ENCODE peak calls at places on chromosomes 16 and 17, in four cellular contexts. Q is K562, S is GM12891, U is GM12878. J is an unnamed sample.

GRCh38 chr17:49815761-49816281 is 27.3 kb downstream of the KAT7 start:
- DNase-seq in S (no peak), U (no peak), Q (no peak), J (no peak)

GRCh38 chr16:83842755-83843507 is 35.2 kb downstream of the HSBP1 start:
- DNase-seq in S (no peak), U (no peak), Q (no peak), J (peak; percentile 67)

GRCh38 chr16:4386452-4386813 is 14.8 kb downstream of the VASN start:
- DNase-seq in U (no peak), S (no peak), Q (no peak), J (no peak)

GRCh38 chr16:491225-491919 is 36.1 kb upstream of the CAPN15 start:
- DNase-seq in U (no peak), Q (peak; percentile 45), S (no peak), J (no peak)

GRCh38 chr16:68382296-68382718 is 66.0 kb downstream of the SMPD3 start:
- DNase-seq in Q (no peak), S (peak; percentile 65), U (no peak), J (no peak)

GRCh38 chr17:17269926-17270773 is 10.9 kb downstream of the COPS3 start:
- DNase-seq in S (no peak), Q (no peak), U (no peak), J (no peak)

GRCh38 chr16:6018848-6019489 is 921.4 kb upstream of the EEF2KMT start:
- DNase-seq in S (no peak), Q (no peak), U (no peak), J (no peak)

GRCh38 chr16:4116328-4117249 is at the start of gene ADCY9:
- DNase-seq in U (no peak), S (peak; percentile 87), Q (peak; percentile 82), J (peak; percentile 57)

GRCh38 chr17:77844681-77845080 is 113.8 kb upstream of the TNRC6C start:
- DNase-seq in S (no peak), Q (no peak), U (no peak), J (no peak)

GRCh38 chr17:50033316-50033715 is 22.6 kb upstream of the ITGA3 start:
- DNase-seq in Q (no peak), S (no peak), U (no peak), J (no peak)

GRCh38 chr17:37098910-37099664 is 150.3 kb downstream of the AATF start:
- DNase-seq in S (no peak), U (no peak), Q (no peak), J (no peak)

GRCh38 chr17:76844846-76845245 is 23.4 kb upstream of the MGAT5B start:
- DNase-seq in U (no peak), S (no peak), Q (no peak), J (no peak)

GRCh38 chr16:69329369-69330285 is 761 bp downstream of the PDF start:
- DNase-seq in Q (peak; percentile 46), S (peak; percentile 68), U (no peak), J (no peak)

GRCh38 chr17:74585711-74586110 is 6.4 kb downstream of the CD300LD start:
- DNase-seq in S (no peak), Q (no peak), U (no peak), J (no peak)

GRCh38 chr16:180101-180920 is at the start of gene HBQ1:
- DNase-seq in S (peak; percentile 64), U (no peak), Q (peak; percentile 85), J (no peak)

GRCh38 chr17:17682737-17683675 is 1.7 kb downstream of the RAI1 start:
- DNase-seq in U (no peak), Q (peak; percentile 73), S (no peak), J (no peak)

GRCh38 chr17:77662796-77663195 is 295.7 kb upstream of the TNRC6C start:
- DNase-seq in S (no peak), U (no peak), Q (no peak), J (no peak)

GRCh38 chr17:61431594-61432311 is 20.5 kb upstream of the TBX4 start:
- DNase-seq in S (no peak), U (no peak), Q (no peak), J (no peak)

GRCh38 chr17:22694362-22695227 is 1002.3 kb downstream of the KCNJ18 start:
- DNase-seq in S (no peak), Q (peak; percentile 56), U (no peak), J (no peak)

GRCh38 chr17:31900877-31901276 is 631 bp downstream of the UTP6 start:
- DNase-seq in S (no peak), U (no peak), Q (peak; percentile 46), J (no peak)

GRCh38 chr17:29102741-29103181 is 59.8 kb downstream of the PIPOX start:
- DNase-seq in U (no peak), Q (no peak), S (no peak), J (no peak)

GRCh38 chr17:7478276-7479138 is 924 bp downstream of the ZBTB4 start:
- DNase-seq in S (peak; percentile 70), U (no peak), Q (peak; percentile 54), J (no peak)

GRCh38 chr17:77476920-77477805 is 336.4 kb downstream of the SEC14L1 start:
- DNase-seq in U (no peak), Q (no peak), S (no peak), J (no peak)

GRCh38 chr17:78117027-78117981 is 11.3 kb downstream of the TMC6 start:
- DNase-seq in Q (peak; percentile 21), S (no peak), U (no peak), J (no peak)

GRCh38 chr16:69563605-69564580 is 1.9 kb upstream of the NFAT5 start:
- DNase-seq in U (peak; percentile 93), S (no peak), Q (peak; percentile 58), J (peak; percentile 55)

GRCh38 chr17:14346801-14347200 is 45.9 kb downstream of the HS3ST3B1 start:
- DNase-seq in Q (no peak), U (no peak), S (no peak), J (no peak)

GRCh38 chr17:8555062-8555461 is 75.5 kb downstream of the MYH10 start:
- DNase-seq in U (no peak), S (no peak), Q (no peak), J (no peak)

DNA sequence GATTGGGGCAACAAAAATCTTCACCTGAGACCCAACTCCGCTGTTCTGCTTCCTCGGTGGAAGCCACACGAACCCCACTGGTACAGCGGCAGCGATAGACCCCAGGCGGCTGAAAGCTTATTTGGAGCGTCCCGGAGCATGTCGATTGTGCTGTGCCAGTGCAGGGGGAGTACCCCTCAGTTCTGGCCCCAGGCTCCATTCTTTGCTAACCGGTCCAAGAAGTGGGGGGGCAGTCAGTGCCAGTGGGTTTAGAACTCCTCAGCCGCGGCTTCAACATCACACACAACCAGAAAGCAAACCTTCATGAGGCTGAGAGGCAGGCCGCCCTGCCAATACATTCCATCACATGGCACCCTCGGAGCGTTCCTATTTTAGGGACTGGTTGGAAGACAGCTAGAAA is 1.7 kb upstream of the MNT start:
- DNase-seq in Q (no peak), U (no peak), S (no peak), J (no peak)
- TF ChIP-seq SPI1 in Q (no peak), U (no peak), S (no peak), J (no peak)

GRCh38 chr17:66548158-66548557 is 245.7 kb downstream of the PRKCA start:
- DNase-seq in Q (no peak), S (no peak), U (no peak), J (no peak)

GRCh38 chr17:66549731-66550207 is 247.4 kb downstream of the PRKCA start:
- DNase-seq in U (no peak), Q (no peak), S (no peak), J (no peak)

GRCh38 chr17:66548659-66549311 is 246.4 kb downstream of the PRKCA start:
- DNase-seq in U (no peak), S (no peak), Q (no peak), J (no peak)

GRCh38 chr17:66547170-66547865 is 244.9 kb downstream of the PRKCA start:
- DNase-seq in Q (no peak), S (no peak), U (no peak), J (no peak)

DNA sequence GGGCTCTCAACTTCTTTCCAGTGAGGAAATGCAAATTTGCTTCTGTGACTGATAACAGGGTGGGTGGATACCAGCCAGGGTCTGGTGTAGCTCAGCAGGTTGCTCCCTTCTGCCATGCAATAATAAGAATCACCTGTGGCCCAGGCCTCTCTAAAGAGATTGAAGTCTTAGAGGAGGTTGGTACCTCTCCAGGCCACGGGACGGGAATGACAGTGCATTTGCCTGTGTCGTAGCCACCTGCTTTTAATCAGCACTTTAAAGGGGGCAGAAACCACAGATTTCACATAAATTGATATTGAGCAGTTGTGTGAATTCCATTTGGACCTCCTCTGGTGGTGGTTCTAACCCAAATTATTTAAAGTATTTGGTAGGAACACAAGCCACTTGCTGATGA is 246.9 kb downstream of the PRKCA start:
- DNase-seq in U (no peak), S (no peak), Q (no peak), J (no peak)
- TF ChIP-seq SPI1 in U (no peak), S (no peak), Q (no peak), J (no peak)

DNA sequence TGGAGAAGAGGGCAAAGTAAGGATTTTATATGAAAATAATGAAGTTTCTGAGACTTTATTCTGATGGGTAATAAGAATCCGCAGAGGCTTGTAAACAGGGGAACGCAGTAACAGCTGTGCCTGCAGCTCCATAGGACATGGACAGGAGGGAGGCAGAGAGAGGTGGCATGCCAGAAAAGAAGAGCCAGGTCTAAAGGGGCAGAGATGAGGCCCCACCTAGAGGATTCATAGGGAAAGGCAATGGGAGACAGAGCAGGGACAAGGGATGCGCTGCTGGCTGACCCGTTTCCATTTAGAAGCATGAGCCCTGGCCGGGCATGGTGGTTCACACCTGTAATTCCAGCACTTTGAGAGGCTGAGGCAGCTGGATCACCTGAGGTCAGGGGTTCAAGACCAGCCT is 340.3 kb upstream of the CDH5 start:
- DNase-seq in Q (peak; percentile 9), U (no peak), S (no peak), J (no peak)
- TF ChIP-seq SPI1 in Q (no peak), U (no peak), S (no peak), J (no peak)

DNA sequence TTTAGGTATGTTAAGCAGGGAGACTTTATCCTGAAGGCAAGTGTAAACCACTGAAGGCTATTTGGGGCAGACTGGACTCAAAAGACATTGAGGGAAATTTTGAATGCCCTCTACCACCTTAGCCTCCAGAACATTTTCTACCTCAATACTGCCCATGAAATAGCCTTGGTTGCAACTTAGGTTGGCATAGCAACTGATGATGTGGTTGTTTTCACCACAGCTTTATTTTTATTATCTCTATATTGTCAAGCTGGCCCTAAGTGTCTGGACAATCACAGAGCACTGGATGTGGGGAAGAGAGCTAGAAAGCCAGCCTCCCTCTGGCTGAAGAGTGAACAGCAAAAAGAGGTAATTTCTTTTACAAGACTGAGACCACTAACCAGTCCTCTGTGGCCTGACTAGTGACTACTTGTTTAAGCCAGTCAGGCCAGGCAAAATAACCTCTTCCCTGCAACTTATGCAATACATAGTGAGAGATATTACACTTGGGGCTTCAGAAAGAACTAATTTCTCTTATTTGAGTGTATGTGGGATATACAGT is 159.6 kb downstream of the HS3ST2 start:
- DNase-seq in Q (no peak), S (no peak), U (no peak), J (no peak)
- TF ChIP-seq SPI1 in Q (no peak), S (no peak), U (no peak), J (no peak)

GRCh38 chr16:14491831-14492529 is 138.1 kb downstream of the PARN start:
- DNase-seq in S (no peak), Q (no peak), U (no peak), J (no peak)

GRCh38 chr16:14486520-14487303 is 143.3 kb downstream of the PARN start:
- DNase-seq in U (no peak), S (no peak), Q (peak; percentile 95), J (peak; percentile 43)

GRCh38 chr16:14487579-14487978 is 142.5 kb downstream of the PARN start:
- DNase-seq in U (no peak), Q (peak; percentile 50), S (no peak), J (no peak)

GRCh38 chr16:14490281-14490680 is 139.8 kb downstream of the PARN start:
- DNase-seq in S (no peak), Q (peak; percentile 18), U (no peak), J (no peak)

GRCh38 chr16:14489460-14489859 is 140.6 kb downstream of the PARN start:
- DNase-seq in Q (peak; percentile 67), S (peak; percentile 25), U (no peak), J (no peak)
- TF ChIP-seq SPI1 in Q (no peak), S (no peak), U (no peak), J (no peak)

GRCh38 chr16:72409428-72409827 is 237.5 kb upstream of the PMFBP1 start:
- DNase-seq in Q (no peak), U (no peak), S (no peak), J (no peak)
- TF ChIP-seq SPI1 in Q (no peak), U (no peak), S (no peak), J (no peak)